ENCODE peak calls at places on chromosomes 16 and 17, in seven cellular contexts. A is activated CD8-positive, alpha-beta T cell treated with anti-CD3 and anti-CD28 coated beads for 36 hours; M is activated CD4-positive, alpha-beta T cell treated with anti-CD3 and anti-CD28 coated beads for 1 hour; H is WERI-Rb-1; C is iris pigment epithelial cell; V is left ventricle myocardium inferior; F is left colon. B is an unnamed sample.

GRCh38 chr16:14423344-14423743 is 206.7 kb downstream of the PARN start:
- DNase-seq in M (no peak), V (no peak), C (no peak), A (no peak), H (no peak), F (no peak), B (no peak)

GRCh38 chr17:64491034-64491860 is 5.6 kb downstream of the POLG2 start:
- DNase-seq in C (peak; percentile 58), A (peak; percentile 72), H (peak; percentile 62), M (peak; percentile 24), F (peak; percentile 60), V (no peak), B (no peak)

GRCh38 chr16:57260294-57260929 is 15.4 kb downstream of the ARL2BP start:
- DNase-seq in F (peak; percentile 8), M (no peak), C (peak; percentile 79), V (no peak), A (peak; percentile 59), H (no peak), B (peak; percentile 67)

GRCh38 chr17:62614142-62614541 is 13.3 kb upstream of the MRC2 start:
- DNase-seq in H (peak; percentile 56), F (no peak), V (no peak), C (peak; percentile 86), A (no peak), M (no peak), B (peak; percentile 91)

GRCh38 chr16:66996324-66996982 is 8.1 kb downstream of the CES4A start:
- DNase-seq in H (no peak), M (no peak), C (peak; percentile 92), V (peak; percentile 29), F (no peak), A (no peak), B (peak; percentile 52)

GRCh38 chr17:4600563-4600962 is 16.2 kb downstream of the SMTNL2 start:
- DNase-seq in V (peak; percentile 77), F (no peak), M (no peak), C (no peak), H (peak; percentile 67), A (no peak), B (no peak)

GRCh38 chr17:46949291-46950174 is 26.6 kb downstream of the GOSR2 start:
- DNase-seq in H (peak; percentile 38), F (no peak), V (no peak), M (no peak), C (peak; percentile 41), A (no peak), B (no peak)

GRCh38 chr17:44324092-44324570 is 492 bp downstream of the SLC25A39 start:
- DNase-seq in V (no peak), M (no peak), F (peak; percentile 54), C (no peak), A (no peak), H (no peak), B (no peak)

GRCh38 chr17:1053661-1054360 is 56.9 kb downstream of the TIMM22 start:
- DNase-seq in V (no peak), M (no peak), F (no peak), C (no peak), A (no peak), H (no peak), B (no peak)

GRCh38 chr16:56606688-56607618 is 1.4 kb upstream of the MT2A start:
- DNase-seq in V (peak; percentile 68), A (peak; percentile 51), F (peak; percentile 34), M (no peak), C (peak; percentile 98), H (no peak), B (peak; percentile 100)

GRCh38 chr16:88382491-88383400 is at the start of gene ZNF469:
- DNase-seq in V (peak; percentile 14), F (no peak), H (no peak), A (no peak), C (peak; percentile 34), M (no peak), B (no peak)

GRCh38 chr16:29804020-29804419 is 2.3 kb upstream of the MAZ start:
- DNase-seq in A (no peak), M (no peak), V (no peak), C (no peak), H (no peak), F (no peak), B (no peak)

GRCh38 chr17:48254896-48255295 is 147.3 kb downstream of the SNX11 start:
- DNase-seq in M (no peak), C (peak; percentile 40), H (no peak), A (no peak), F (no peak), V (no peak), B (no peak)

GRCh38 chr16:2784536-2785100 is 2.7 kb downstream of the PRSS33 start:
- DNase-seq in H (no peak), A (no peak), C (no peak), F (no peak), V (no peak), M (no peak), B (no peak)

GRCh38 chr16:79776243-79776884 is 175.8 kb upstream of the MAF start:
- DNase-seq in V (peak; percentile 39), M (no peak), F (peak; percentile 18), H (no peak), A (no peak), C (peak; percentile 19), B (peak; percentile 43)

GRCh38 chr16:51408357-51408756 is 257.3 kb upstream of the SALL1 start:
- DNase-seq in M (no peak), A (no peak), V (no peak), F (no peak), H (no peak), C (peak; percentile 86), B (peak; percentile 64)

GRCh38 chr17:46722662-46723285 is 95.7 kb downstream of the WNT3 start:
- DNase-seq in A (no peak), V (no peak), H (no peak), C (peak; percentile 37), F (no peak), M (no peak), B (peak; percentile 80)

GRCh38 chr17:19424934-19425868 is 14.2 kb downstream of the RNF112 start:
- DNase-seq in F (no peak), H (no peak), V (no peak), M (no peak), C (peak; percentile 49), A (no peak), B (no peak)

GRCh38 chr16:2856061-2856670 is 1.8 kb downstream of the PRSS22 start:
- DNase-seq in V (no peak), H (no peak), A (peak; percentile 39), M (no peak), F (no peak), C (no peak), B (no peak)

GRCh38 chr16:983044-984030 is 1.8 kb downstream of the SOX8 start:
- DNase-seq in A (no peak), C (no peak), H (no peak), M (no peak), V (no peak), F (no peak), B (no peak)

GRCh38 chr17:12107905-12108304 is 87.2 kb downstream of the MAP2K4 start:
- DNase-seq in M (no peak), F (no peak), V (no peak), C (peak; percentile 51), H (no peak), A (no peak), B (peak; percentile 31)

GRCh38 chr17:1624650-1625049 is 4.0 kb downstream of the SLC43A2 start:
- DNase-seq in F (no peak), A (no peak), M (no peak), C (no peak), H (no peak), V (no peak), B (no peak)

GRCh38 chr16:50102046-50102756 is 36.4 kb downstream of the HEATR3 start:
- DNase-seq in V (no peak), F (no peak), C (peak; percentile 89), H (no peak), A (no peak), M (no peak), B (peak; percentile 76)

GRCh38 chr16:81513204-81514040 is 68.8 kb downstream of the CMIP start:
- DNase-seq in H (no peak), C (no peak), F (no peak), V (peak; percentile 72), A (no peak), M (no peak), B (no peak)

GRCh38 chr17:956905-957304 is 22.7 kb downstream of the NXN start:
- DNase-seq in C (peak; percentile 68), F (no peak), M (no peak), H (no peak), A (no peak), V (no peak), B (no peak)

GRCh38 chr16:79698341-79698753 is 97.8 kb upstream of the MAF start:
- DNase-seq in H (no peak), V (peak; percentile 54), A (no peak), F (no peak), C (no peak), M (no peak), B (peak; percentile 46)